ENCODE peak calls at places on chromosomes 12 and 14, in eight cellular contexts. S, D, M, J, Q, V, P and E are unnamed samples.

GRCh38 chr14:23119362-23120327 is 590 bp upstream of the CEBPE start:
- DNase-seq in V (no peak), M (no peak), S (no peak), Q (no peak), J (no peak), D (no peak), P (no peak), E (peak)

GRCh38 chr12:47896633-47897032 is 8.2 kb downstream of the VDR start:
- DNase-seq in V (no peak), S (no peak), D (no peak), M (no peak), J (peak), Q (peak), P (no peak), E (no peak)

GRCh38 chr14:101412741-101413140 is 148.6 kb upstream of the DIO3 start:
- DNase-seq in V (no peak), M (no peak), P (no peak), J (no peak), S (no peak), D (no peak), Q (no peak), E (no peak)

GRCh38 chr12:12072064-12072760 is 1.5 kb downstream of the BCL2L14 start:
- DNase-seq in M (no peak), D (no peak), J (no peak), P (no peak), S (no peak), V (no peak), Q (no peak), E (peak)

GRCh38 chr14:53757732-53758131 is 198.9 kb downstream of the BMP4 start:
- DNase-seq in P (no peak), V (no peak), M (no peak), S (no peak), D (no peak), Q (no peak), J (no peak), E (no peak)

GRCh38 chr12:119808441-119808840 is 68.7 kb downstream of the CIT start:
- DNase-seq in P (no peak), S (no peak), J (no peak), V (no peak), M (no peak), Q (peak), D (no peak), E (no peak)

GRCh38 chr14:23061995-23062394 is 4.7 kb upstream of the CDH24 start:
- DNase-seq in V (peak), S (peak), J (peak), Q (peak), M (no peak), D (peak), P (no peak), E (no peak)

GRCh38 chr12:12265571-12266388 is 1.1 kb downstream of the LRP6 start:
- DNase-seq in Q (peak), V (no peak), P (no peak), M (no peak), J (peak), D (peak), S (peak), E (no peak)

GRCh38 chr14:30214014-30214413 is 286.4 kb upstream of the PRKD1 start:
- DNase-seq in S (no peak), P (no peak), V (no peak), J (no peak), M (no peak), D (peak), Q (peak), E (no peak)

GRCh38 chr14:101018561-101019290 is 115.2 kb upstream of the RTL1 start:
- DNase-seq in D (no peak), V (no peak), J (no peak), P (no peak), Q (no peak), M (no peak), S (peak), E (no peak)

GRCh38 chr14:29348504-29348903 is 579.1 kb downstream of the PRKD1 start:
- DNase-seq in J (no peak), S (no peak), V (no peak), Q (peak), P (no peak), M (no peak), D (no peak), E (no peak)

GRCh38 chr12:121796855-121797751 is 3.6 kb upstream of the RHOF start:
- DNase-seq in D (peak), P (peak), Q (peak), V (peak), J (peak), M (no peak), S (peak), E (no peak)

GRCh38 chr14:90777830-90778467 is 38.3 kb downstream of the TTC7B start:
- DNase-seq in V (no peak), S (no peak), D (no peak), P (no peak), J (no peak), M (no peak), Q (no peak), E (no peak)

GRCh38 chr12:7009512-7009911 is 8.8 kb downstream of the LPCAT3 start:
- DNase-seq in J (no peak), Q (no peak), M (no peak), S (no peak), D (no peak), V (no peak), P (no peak), E (no peak)

GRCh38 chr14:39219075-39219499 is 14.6 kb upstream of the MIA2 start:
- DNase-seq in D (peak), J (no peak), M (no peak), Q (no peak), P (no peak), S (peak), V (no peak), E (no peak)

GRCh38 chr12:71576546-71576945 is 87.1 kb downstream of the ZFC3H1 start:
- DNase-seq in V (no peak), S (no peak), P (no peak), D (no peak), J (no peak), Q (no peak), M (no peak), E (no peak)

GRCh38 chr12:104044158-104044557 is 5.8 kb downstream of the GLT8D2 start:
- DNase-seq in S (no peak), Q (no peak), J (no peak), D (no peak), V (no peak), P (no peak), M (no peak), E (no peak)

GRCh38 chr14:101103321-101103901 is 199.9 kb upstream of the RTL1 start:
- DNase-seq in D (no peak), S (no peak), J (no peak), M (no peak), Q (no peak), P (no peak), V (no peak), E (peak)

GRCh38 chr14:38256358-38256840 is 506 bp upstream of the CLEC14A start:
- DNase-seq in J (no peak), D (peak), M (no peak), P (no peak), Q (no peak), S (no peak), V (no peak), E (peak)

GRCh38 chr14:58557242-58557641 is 80.5 kb upstream of the DACT1 start:
- DNase-seq in S (no peak), M (no peak), J (no peak), P (no peak), D (peak), Q (no peak), V (no peak), E (no peak)

GRCh38 chr12:115267464-115267863 is 583.5 kb upstream of the TBX3 start:
- DNase-seq in V (peak), S (no peak), M (no peak), Q (no peak), D (no peak), J (no peak), P (no peak), E (no peak)

GRCh38 chr12:103858953-103859601 is 18.0 kb upstream of the NT5DC3 start:
- DNase-seq in S (peak), M (no peak), P (no peak), J (peak), Q (peak), D (peak), V (peak), E (no peak)

GRCh38 chr14:23186913-23187654 is 3.6 kb upstream of the SLC7A8 start:
- DNase-seq in D (peak), S (peak), M (no peak), P (no peak), J (peak), Q (peak), V (no peak), E (peak)

GRCh38 chr14:89927466-89927865 is 27.1 kb downstream of the EFCAB11 start:
- DNase-seq in P (no peak), J (no peak), M (no peak), D (no peak), V (no peak), S (no peak), Q (no peak), E (no peak)

GRCh38 chr12:99453831-99454538 is 193.6 kb upstream of the GARIN6 start:
- DNase-seq in D (no peak), S (no peak), J (peak), V (no peak), P (no peak), M (no peak), Q (no peak), E (no peak)